ENCODE peak calls at places on chromosomes 16 and 17, in six cellular contexts. R is GM13976, D is Caco-2, M is GM12865, Z is choroid plexus epithelial cell, U is colonic mucosa. N is an unnamed sample.

GRCh38 chr16:676565-677297 is 1.3 kb downstream of the RHBDL1 start:
- DNase-seq in M (no peak), U (peak; percentile 94), R (no peak), Z (no peak), D (no peak), N (no peak)

GRCh38 chr16:63289834-63290460 is 1253.7 kb upstream of the CDH8 start:
- DNase-seq in M (peak; percentile 50), Z (peak; percentile 9), R (peak; percentile 29), U (peak; percentile 38), D (peak; percentile 53), N (peak; percentile 7)

GRCh38 chr17:69669441-69670178 is 255.1 kb downstream of the MAP2K6 start:
- DNase-seq in U (no peak), D (no peak), M (no peak), Z (no peak), R (no peak), N (no peak)

GRCh38 chr16:47311738-47312505 is 148.9 kb downstream of the ITFG1 start:
- DNase-seq in Z (peak; percentile 39), D (no peak), R (no peak), U (no peak), M (peak; percentile 9), N (no peak)

GRCh38 chr17:57652811-57653210 is 92.3 kb downstream of the CCDC182 start:
- DNase-seq in R (no peak), U (no peak), D (no peak), Z (no peak), M (no peak), N (no peak)

GRCh38 chr17:39740357-39741111 is 2.8 kb downstream of the GRB7 start:
- DNase-seq in M (no peak), U (peak; percentile 57), Z (peak; percentile 28), R (no peak), D (no peak), N (no peak)

GRCh38 chr17:83181991-83182619 is 102.7 kb downstream of the METRNL start:
- DNase-seq in R (no peak), M (no peak), U (no peak), D (peak; percentile 29), Z (no peak), N (no peak)

GRCh38 chr17:45783593-45784292 is 377 bp upstream of the CRHR1 start:
- DNase-seq in Z (no peak), D (no peak), R (peak; percentile 50), M (no peak), U (no peak), N (no peak)

GRCh38 chr17:15213381-15214087 is 51.6 kb downstream of the PMP22 start:
- DNase-seq in U (no peak), M (no peak), D (no peak), Z (peak; percentile 67), R (no peak), N (no peak)

GRCh38 chr16:15435216-15435864 is 952 bp downstream of the BMERB1 start:
- DNase-seq in D (no peak), U (no peak), Z (no peak), R (no peak), M (no peak), N (no peak)

GRCh38 chr17:79650283-79650682 is 39.4 kb upstream of the RBFOX3 start:
- DNase-seq in R (no peak), U (peak; percentile 9), D (peak; percentile 17), Z (no peak), M (no peak), N (no peak)

GRCh38 chr16:70687172-70687531 is 1.3 kb upstream of the MTSS2 start:
- DNase-seq in D (no peak), R (no peak), Z (peak; percentile 21), M (no peak), U (no peak), N (no peak)

GRCh38 chr16:17365591-17366298 is 105.0 kb downstream of the XYLT1 start:
- DNase-seq in M (no peak), R (no peak), D (no peak), Z (no peak), U (no peak), N (no peak)

GRCh38 chr17:57890857-57891232 is 41.0 kb upstream of the MRPS23 start:
- DNase-seq in M (no peak), D (no peak), R (no peak), Z (no peak), U (no peak), N (no peak)

GRCh38 chr16:19304670-19305240 is 19.2 kb downstream of the CLEC19A start:
- DNase-seq in D (no peak), M (no peak), Z (no peak), U (no peak), R (no peak), N (no peak)

GRCh38 chr16:83701494-83701893 is 106.3 kb upstream of the HSBP1 start:
- DNase-seq in U (no peak), D (peak; percentile 63), M (peak; percentile 38), Z (peak; percentile 68), R (no peak), N (peak; percentile 18)

GRCh38 chr17:72053069-72053846 is 67.6 kb upstream of the SOX9 start:
- DNase-seq in M (no peak), U (no peak), Z (no peak), R (no peak), D (peak; percentile 32), N (no peak)

GRCh38 chr16:9122342-9122741 is 30.9 kb downstream of the HAPSTR1 start:
- DNase-seq in D (no peak), M (no peak), Z (no peak), R (no peak), U (no peak), N (no peak)

GRCh38 chr17:79214940-79215604 is 140.4 kb downstream of the ENGASE start:
- DNase-seq in Z (no peak), R (no peak), D (no peak), U (no peak), M (no peak), N (no peak)

GRCh38 chr16:79261461-79261860 is 339.1 kb downstream of the MAF start:
- DNase-seq in M (peak; percentile 15), D (peak; percentile 45), U (peak; percentile 41), R (no peak), Z (no peak), N (no peak)

GRCh38 chr16:85673529-85674417 is 15.0 kb downstream of the GINS2 start:
- DNase-seq in U (no peak), D (no peak), M (no peak), Z (peak; percentile 76), R (no peak), N (no peak)

GRCh38 chr17:31593806-31594205 is 202.3 kb downstream of the RAB11FIP4 start:
- DNase-seq in R (no peak), M (no peak), U (no peak), D (peak; percentile 21), Z (no peak), N (no peak)

DNA sequence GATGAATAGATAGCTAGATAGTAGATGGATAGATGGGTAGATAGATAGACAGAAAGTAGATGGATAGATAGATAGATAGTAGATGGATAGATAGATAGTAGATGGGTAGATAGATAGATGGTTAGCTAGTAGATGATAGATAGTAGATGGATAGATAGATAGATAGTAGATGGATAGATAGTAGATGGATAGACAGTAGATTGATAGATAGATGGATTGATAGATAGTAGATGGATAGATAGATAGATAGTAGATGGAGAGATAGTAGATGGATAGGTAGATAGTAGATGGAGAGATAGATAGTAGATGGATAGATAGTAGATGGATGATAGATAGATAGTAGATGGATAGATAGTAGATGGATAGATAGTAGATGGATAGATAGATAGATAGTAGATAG is 40.4 kb downstream of the PIK3R5 start:
- DNase-seq in M (no peak), D (no peak), U (no peak), R (no peak), Z (no peak), N (no peak)
- TF ChIP-seq CTCF in M (no peak), D (no peak), U (no peak), R (no peak), Z (no peak), N (no peak)

DNA sequence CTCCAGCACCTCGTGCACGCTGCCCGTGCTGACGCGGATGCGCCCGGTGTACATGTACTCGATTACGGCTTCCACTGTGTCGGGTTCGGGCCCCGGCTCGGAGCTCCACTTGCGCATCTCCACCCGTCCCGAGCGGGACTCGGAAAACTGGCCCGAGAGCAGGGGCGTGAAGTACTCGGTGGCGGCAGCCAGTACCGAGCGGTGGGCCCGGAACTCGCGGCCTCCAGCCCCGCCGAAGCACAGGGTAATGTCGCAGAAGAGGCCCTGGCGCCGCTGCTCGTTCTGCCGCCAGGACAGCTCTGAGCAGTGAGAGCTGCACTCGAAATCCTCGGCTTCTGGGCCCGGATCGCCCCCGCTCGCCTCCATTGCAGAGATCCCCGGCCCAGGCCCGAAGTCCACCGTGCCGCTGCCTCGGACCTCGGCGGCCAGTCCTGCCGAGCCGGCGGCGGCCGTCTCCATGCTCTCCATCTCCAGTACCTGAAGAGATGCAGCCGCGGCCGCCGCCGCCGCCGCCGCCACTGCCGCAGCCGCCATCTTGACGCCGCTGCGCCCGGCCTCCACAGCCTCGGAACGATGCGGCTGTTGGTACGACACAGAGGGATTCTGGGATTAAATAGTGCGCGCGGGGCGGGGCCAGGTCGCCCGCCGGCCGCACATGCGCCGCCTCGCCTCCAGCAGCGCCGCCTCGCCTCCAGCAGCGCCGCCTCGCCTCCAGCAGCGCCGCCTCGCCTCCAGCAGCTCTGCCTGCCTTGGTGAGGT is at the start of gene KLHL11:
- DNase-seq in D (peak; percentile 92), R (peak; percentile 95), U (peak; percentile 91), M (peak; percentile 94), Z (peak; percentile 90), N (peak; percentile 94)
- TF ChIP-seq CTCF in D (no peak), R (no peak), U (no peak), M (no peak), Z (no peak), N (no peak)

DNA sequence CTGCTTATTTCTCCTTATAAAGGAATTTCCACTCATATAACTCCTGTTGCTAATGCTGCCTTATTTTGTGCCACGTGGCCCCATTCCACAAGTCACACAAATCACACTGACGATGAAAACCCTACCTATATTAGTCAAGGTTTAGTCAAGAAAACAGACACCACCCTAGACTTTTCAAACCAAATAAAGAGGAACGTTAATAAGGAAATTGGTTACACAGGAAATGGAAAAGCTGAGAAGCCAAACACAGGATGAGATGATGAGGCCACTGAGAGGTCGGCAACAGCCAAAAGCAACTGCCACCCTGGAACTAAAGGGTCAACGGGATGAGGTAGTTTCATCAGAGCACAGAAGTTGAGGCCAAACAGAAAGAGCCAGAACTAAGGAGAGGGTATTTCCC is 47.3 kb upstream of the ALOX12 start:
- DNase-seq in U (no peak), D (no peak), M (no peak), Z (no peak), R (no peak), N (no peak)
- TF ChIP-seq CTCF in U (no peak), D (no peak), M (no peak), Z (no peak), R (no peak), N (no peak)

GRCh38 chr16:54282202-54282922 is 4.2 kb downstream of the IRX3 start:
- DNase-seq in Z (peak; percentile 41), M (no peak), U (peak; percentile 53), D (peak; percentile 35), R (peak; percentile 74), N (peak; percentile 62)
- TF ChIP-seq CTCF in Z (peak; percentile 63), M (peak; percentile 36), U (peak; percentile 59), D (peak; percentile 17), R (peak; percentile 31), N (peak; percentile 45)

GRCh38 chr16:78094166-78094565 is 5.3 kb upstream of the WWOX start:
- DNase-seq in R (no peak), U (no peak), D (no peak), Z (peak; percentile 38), M (no peak), N (no peak)
- TF ChIP-seq CTCF in R (no peak), U (no peak), D (peak; percentile 45), Z (peak; percentile 56), M (no peak), N (no peak)

N was measured in GM10248.